ENCODE peak calls at places on chromosomes 12 and 14, in eight cellular contexts. D is lung, J is cardiac muscle cell, M is endodermal cell, I is right lobe of liver, P is aorta, S is pancreas, A is Panc1. C is an unnamed sample.

GRCh38 chr12:123164222-123164621 is 13.3 kb upstream of the PITPNM2 start:
- DNase-seq in J (no peak), D (no peak), A (no peak), S (no peak), M (no peak), P (no peak), I (no peak), C (no peak)

GRCh38 chr12:23827353-23827752 is 122.1 kb downstream of the SOX5 start:
- DNase-seq in M (no peak), D (no peak), J (no peak), P (no peak), A (no peak), S (no peak), I (no peak), C (no peak)

GRCh38 chr12:116717466-116718457 is 20.1 kb downstream of the SPRING1 start:
- DNase-seq in A (no peak), S (no peak), I (no peak), M (no peak), P (peak), D (no peak), J (peak), C (no peak)

GRCh38 chr14:94593749-94594431 is 12.7 kb downstream of the SERPINA5 start:
- DNase-seq in J (no peak), I (peak), D (no peak), P (no peak), A (no peak), S (no peak), M (no peak), C (no peak)

GRCh38 chr14:101004176-101004575 is 100.7 kb upstream of the RTL1 start:
- DNase-seq in A (no peak), I (no peak), P (no peak), J (no peak), M (no peak), D (no peak), S (no peak), C (no peak)

GRCh38 chr12:124774462-124775167 is 89.0 kb downstream of the SCARB1 start:
- DNase-seq in A (no peak), D (no peak), I (no peak), P (no peak), J (peak), S (no peak), M (no peak), C (no peak)

GRCh38 chr12:89020121-89020480 is 332.2 kb downstream of the DUSP6 start:
- DNase-seq in A (no peak), M (no peak), D (no peak), P (no peak), J (no peak), S (no peak), I (no peak), C (no peak)

GRCh38 chr12:3119745-3120660 is 42.8 kb downstream of the TSPAN9 start:
- DNase-seq in M (no peak), J (peak), A (no peak), S (peak), D (no peak), P (peak), I (peak), C (no peak)

GRCh38 chr12:124175731-124176130 is 119.2 kb upstream of the RFLNA start:
- DNase-seq in I (no peak), P (no peak), J (no peak), S (no peak), M (no peak), D (no peak), A (no peak), C (no peak)

GRCh38 chr12:121536929-121537813 is 43.7 kb downstream of the KDM2B start:
- DNase-seq in P (peak), M (peak), I (peak), D (peak), S (peak), A (no peak), J (peak), C (peak)

GRCh38 chr12:12533238-12533829 is 29.3 kb downstream of the DUSP16 start:
- DNase-seq in I (no peak), S (peak), J (peak), M (no peak), A (no peak), D (peak), P (no peak), C (no peak)
- H3K27ac ChIP-seq in I (no peak), S (peak), J (peak), M (no peak), A (no peak), D (peak), P (peak), C (no peak)

DNA sequence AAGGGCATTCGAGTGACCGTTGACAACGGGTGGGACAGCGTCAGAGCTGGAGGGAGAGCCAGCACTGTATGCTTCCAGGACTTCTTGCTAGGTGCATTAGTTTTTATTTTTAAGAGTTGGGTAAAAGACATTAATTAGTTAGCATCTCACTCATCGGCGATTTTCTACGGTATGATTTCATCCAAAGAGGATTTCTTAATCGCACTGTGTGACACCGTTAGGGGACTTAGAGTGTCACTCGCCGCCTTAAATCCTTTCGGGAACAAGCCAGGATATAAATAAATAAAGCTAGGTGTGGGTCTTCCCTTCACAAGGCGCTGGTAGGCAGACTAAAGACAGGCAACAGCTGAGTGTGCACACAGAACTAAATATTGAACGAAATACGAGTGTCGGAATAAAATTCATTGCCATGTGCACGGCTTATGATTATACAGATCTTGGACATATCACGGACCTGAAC is 869 bp upstream of the NOVA1 start:
- DNase-seq in D (no peak), I (no peak), A (no peak), M (no peak), S (no peak), J (no peak), P (no peak), C (no peak)
- H3K27ac ChIP-seq in D (peak), I (peak), A (no peak), M (no peak), S (peak), J (no peak), P (peak), C (no peak)

GRCh38 chr14:77181603-77182437 is at the start of gene TMEM63C:
- DNase-seq in S (peak), I (no peak), M (peak), D (no peak), P (no peak), A (no peak), J (peak), C (peak)

GRCh38 chr14:77183896-77184295 is 2.3 kb downstream of the TMEM63C start:
- DNase-seq in S (no peak), I (no peak), D (no peak), M (no peak), P (no peak), J (no peak), A (no peak), C (no peak)

GRCh38 chr14:77186911-77187648 is 5.5 kb downstream of the TMEM63C start:
- DNase-seq in D (no peak), P (no peak), S (peak), M (peak), I (no peak), J (peak), A (no peak), C (no peak)

GRCh38 chr14:77185093-77185465 is 3.5 kb downstream of the TMEM63C start:
- DNase-seq in I (no peak), J (no peak), S (no peak), A (no peak), M (no peak), D (no peak), P (no peak), C (no peak)

DNA sequence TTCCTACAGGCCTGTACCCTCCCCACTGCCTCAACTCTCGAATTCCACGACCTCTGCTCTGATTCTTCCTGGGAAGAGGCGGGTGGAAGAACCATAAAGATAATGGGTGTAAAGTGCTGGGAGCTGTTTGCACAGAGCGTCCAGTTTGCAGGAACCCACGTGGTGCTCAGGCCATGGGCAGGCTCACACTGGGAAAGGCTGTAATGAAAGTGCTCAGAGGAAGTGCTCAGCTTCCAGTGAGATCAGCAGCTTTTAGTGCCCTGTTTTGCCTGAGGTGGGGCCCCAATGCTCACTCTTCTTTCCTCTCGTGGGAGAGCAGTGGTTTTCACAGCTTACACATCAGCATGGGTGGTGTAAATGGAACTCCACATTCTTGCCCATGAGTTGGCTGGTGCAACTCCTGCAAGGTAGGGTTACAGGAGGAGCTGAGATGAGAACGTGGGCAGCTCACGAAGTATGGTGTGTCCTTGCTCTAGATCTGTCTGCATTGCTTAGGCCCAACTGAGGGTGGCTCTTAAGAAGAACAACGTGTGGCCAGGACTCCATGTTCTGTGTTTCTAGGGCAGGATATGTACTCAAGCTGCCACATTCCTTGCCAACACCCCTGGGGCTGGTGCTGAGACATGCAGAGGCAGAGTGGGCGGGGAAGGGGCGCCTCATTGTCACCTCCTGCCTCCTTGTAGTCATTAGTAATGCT is 2.9 kb downstream of the TMEM63C start:
- DNase-seq in I (no peak), P (no peak), M (peak), S (no peak), J (no peak), D (no peak), A (no peak), C (no peak)
- H3K27ac ChIP-seq in I (no peak), P (no peak), M (no peak), S (no peak), J (no peak), D (no peak), A (no peak), C (no peak)

DNA sequence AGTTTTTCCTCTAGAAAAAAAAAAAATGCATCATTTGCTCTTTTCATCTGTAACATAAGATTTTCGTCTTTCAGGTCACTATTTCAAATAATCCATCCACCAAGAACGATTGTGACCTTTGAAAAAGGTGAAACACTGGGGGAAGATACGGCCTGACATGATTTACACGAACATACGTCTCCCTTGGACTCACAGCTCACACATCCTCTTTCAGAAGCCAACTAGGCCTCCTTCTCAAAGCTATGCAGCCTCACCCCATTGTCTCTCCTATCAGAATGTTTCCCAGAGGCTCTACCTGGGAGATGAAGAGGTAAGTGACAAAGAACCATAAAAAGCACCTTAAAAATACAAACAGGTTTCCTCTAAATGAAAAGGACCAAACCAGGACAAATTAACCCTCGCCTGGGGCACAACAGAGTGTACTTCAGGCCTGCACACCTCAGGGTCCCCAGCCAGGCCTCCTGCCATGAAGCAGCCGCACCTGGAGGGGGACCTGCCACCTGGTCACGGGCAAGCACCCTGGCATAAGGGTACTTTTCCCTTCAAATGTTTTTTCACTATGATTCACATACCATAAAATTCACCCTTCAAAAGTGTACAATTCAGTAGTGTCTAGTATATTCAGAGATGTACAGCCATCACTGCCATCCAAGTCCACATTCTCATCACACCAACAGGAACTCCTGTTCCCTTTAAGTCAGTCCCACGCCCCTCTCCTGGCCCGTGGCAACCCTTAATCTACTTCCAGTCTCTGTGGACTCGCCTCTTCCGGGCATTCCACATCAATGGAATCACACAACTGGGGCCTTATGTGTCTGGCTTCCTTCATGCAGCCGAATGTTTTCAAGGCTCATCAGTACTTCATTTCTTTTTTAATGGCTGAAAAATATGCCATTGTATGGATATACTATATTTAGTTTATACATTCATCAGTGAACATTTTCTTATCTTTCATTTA is 5.4 kb downstream of the SLC15A4 start:
- DNase-seq in M (no peak), A (no peak), S (no peak), I (peak), D (no peak), J (peak), P (peak), C (no peak)
- H3K27ac ChIP-seq in M (no peak), A (no peak), S (peak), I (peak), D (peak), J (no peak), P (peak), C (no peak)

GRCh38 chr12:28844718-28845117 is 304.4 kb upstream of the FAR2 start:
- DNase-seq in A (no peak), S (no peak), J (no peak), M (no peak), P (no peak), D (no peak), I (no peak), C (no peak)
- H3K27ac ChIP-seq in A (no peak), S (no peak), J (no peak), M (no peak), P (no peak), D (no peak), I (no peak), C (no peak)

DNA sequence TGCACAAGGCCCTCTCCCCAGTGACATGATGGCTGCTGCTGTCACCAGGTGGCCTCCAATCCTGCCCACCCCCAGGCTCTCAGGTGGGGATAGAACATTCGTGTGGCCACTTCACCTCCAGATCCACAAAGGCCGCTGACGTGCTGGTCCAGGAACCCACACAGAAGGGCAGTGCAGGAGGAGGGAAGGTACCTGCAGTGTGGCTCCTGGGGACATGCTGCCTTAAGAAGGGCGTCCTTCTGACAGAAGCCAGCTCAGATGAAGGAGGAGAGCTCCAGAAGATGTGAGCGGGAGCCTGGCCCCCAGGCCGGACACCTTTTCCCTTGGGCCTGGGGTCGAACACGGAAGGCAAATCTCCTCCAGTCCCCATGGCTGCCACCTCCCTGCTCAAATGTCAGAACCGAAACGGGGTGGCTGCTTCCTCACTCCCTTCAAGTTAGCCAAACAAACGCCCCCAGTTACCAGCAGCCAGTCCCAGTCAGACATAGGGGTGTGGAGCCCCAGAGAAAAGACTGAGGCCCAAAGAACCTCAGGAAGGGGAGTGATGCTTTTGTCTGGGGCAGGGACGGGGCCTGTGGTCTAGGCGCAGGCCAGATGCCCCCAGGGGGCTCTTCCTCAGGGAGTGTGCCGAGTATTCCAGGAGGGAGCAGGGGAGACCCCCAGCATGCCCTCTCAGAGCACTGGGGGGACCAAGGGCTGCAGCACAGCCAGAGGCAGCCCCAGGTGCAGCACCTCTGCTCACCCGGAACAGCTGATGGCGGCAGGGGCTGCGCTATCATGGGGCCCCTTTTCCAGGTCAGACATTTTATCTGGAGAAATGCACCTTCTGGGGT is 155.9 kb downstream of the CALM1 start:
- DNase-seq in P (peak), J (no peak), M (no peak), D (no peak), A (no peak), I (no peak), S (peak), C (no peak)
- H3K27ac ChIP-seq in P (peak), J (no peak), M (no peak), D (no peak), A (no peak), I (no peak), S (no peak), C (no peak)